ENCODE peak calls at places on chromosomes 5 and 9, in nine cellular contexts. J, W, A, Z, C, D, N, L and E are unnamed samples.

GRCh38 chr5:35089688-35090314 is 42.1 kb upstream of the AGXT2 start:
- DNase-seq in N (peak), W (peak), C (peak), Z (peak), J (peak), D (peak), L (peak), A (peak), E (peak)

GRCh38 chr5:74766348-74766886 is 500 bp downstream of the GFM2 start:
- DNase-seq in L (peak), A (peak), N (peak), D (peak), C (peak), J (peak), W (peak), Z (peak), E (peak)

GRCh38 chr9:77427256-77427927 is 220.7 kb downstream of the GNA14 start:
- DNase-seq in A (no peak), W (no peak), J (no peak), N (no peak), C (no peak), Z (no peak), L (no peak), D (no peak), E (no peak)

GRCh38 chr9:438066-438465 is 223.4 kb downstream of the DOCK8 start:
- DNase-seq in W (no peak), N (peak), A (no peak), C (no peak), J (no peak), L (peak), Z (peak), D (no peak), E (peak)

GRCh38 chr9:34991833-34992375 is 2.4 kb downstream of the DNAJB5 start:
- DNase-seq in N (no peak), D (no peak), Z (peak), J (peak), C (no peak), W (no peak), L (no peak), A (peak), E (no peak)

GRCh38 chr9:129412814-129413536 is 207.9 kb downstream of the C9orf50 start:
- DNase-seq in A (peak), Z (peak), D (peak), W (peak), J (peak), N (peak), C (no peak), L (peak), E (peak)

GRCh38 chr5:96079075-96079474 is 117.4 kb upstream of the ELL2 start:
- DNase-seq in A (peak), Z (peak), J (no peak), W (peak), L (peak), N (peak), C (no peak), D (no peak), E (peak)

GRCh38 chr5:68548959-68549676 is 333.6 kb downstream of the PIK3R1 start:
- DNase-seq in D (no peak), N (peak), J (no peak), A (peak), Z (peak), W (peak), C (no peak), L (peak), E (no peak)

GRCh38 chr9:112844771-112845542 is 45.7 kb downstream of the SLC46A2 start:
- DNase-seq in D (peak), Z (peak), A (peak), J (peak), C (peak), N (peak), W (peak), L (peak), E (peak)

GRCh38 chr9:75132244-75132643 is 43.9 kb downstream of the OSTF1 start:
- DNase-seq in Z (no peak), L (no peak), J (no peak), W (no peak), D (no peak), N (no peak), A (no peak), C (no peak), E (no peak)

GRCh38 chr9:7784472-7784871 is 15.1 kb downstream of the DMAC1 start:
- DNase-seq in Z (no peak), D (no peak), W (no peak), A (no peak), C (no peak), L (no peak), N (no peak), J (no peak), E (no peak)

GRCh38 chr5:68159251-68159951 is 56.2 kb upstream of the PIK3R1 start:
- DNase-seq in Z (no peak), A (no peak), L (no peak), D (no peak), J (no peak), N (peak), W (no peak), C (no peak), E (no peak)

GRCh38 chr5:166571668-166572067 is 1719.8 kb upstream of the WWC1 start:
- DNase-seq in N (no peak), W (no peak), L (no peak), A (no peak), J (no peak), Z (no peak), C (no peak), D (no peak), E (no peak)

GRCh38 chr5:1550287-1551076 is 26.7 kb upstream of the LPCAT1 start:
- DNase-seq in D (peak), A (no peak), J (peak), W (no peak), C (no peak), L (no peak), N (no peak), Z (no peak), E (no peak)

GRCh38 chr5:8606231-8606630 is 737.3 kb downstream of the MTRR start:
- DNase-seq in W (no peak), A (no peak), N (no peak), J (no peak), C (peak), Z (no peak), L (no peak), D (no peak), E (no peak)

GRCh38 chr9:128621730-128622455 is 34.8 kb downstream of the DYNC2I2 start:
- DNase-seq in C (no peak), J (peak), A (no peak), L (no peak), D (no peak), N (no peak), W (peak), Z (no peak), E (no peak)

GRCh38 chr5:159316519-159317383 is 13.5 kb downstream of the IL12B start:
- DNase-seq in W (peak), D (peak), A (peak), Z (peak), L (peak), N (peak), C (peak), J (peak), E (peak)

GRCh38 chr5:137365126-137365865 is 133.8 kb downstream of the SPOCK1 start:
- DNase-seq in J (no peak), D (no peak), Z (peak), A (peak), C (no peak), W (no peak), N (no peak), L (no peak), E (peak)

GRCh38 chr9:95499847-95500246 is 16.9 kb downstream of the PTCH1 start:
- DNase-seq in A (peak), C (no peak), D (no peak), W (peak), L (peak), J (no peak), Z (no peak), N (peak), E (peak)

GRCh38 chr5:601771-602465 is 10.2 kb upstream of the CEP72 start:
- DNase-seq in A (no peak), L (no peak), N (no peak), C (no peak), D (no peak), J (no peak), W (no peak), Z (no peak), E (no peak)

GRCh38 chr5:8585230-8586018 is 716.5 kb downstream of the MTRR start:
- DNase-seq in A (no peak), N (peak), W (no peak), L (no peak), D (no peak), J (no peak), Z (peak), C (no peak), E (no peak)

GRCh38 chr5:178077751-178078150 is 35.6 kb upstream of the N4BP3 start:
- DNase-seq in J (no peak), W (no peak), Z (no peak), L (no peak), A (no peak), N (no peak), D (no peak), C (no peak), E (no peak)

GRCh38 chr5:61055434-61056006 is 106.7 kb downstream of the SMIM15 start:
- DNase-seq in Z (peak), J (peak), A (peak), C (peak), L (peak), N (peak), W (peak), D (no peak), E (peak)

GRCh38 chr9:26856413-26857032 is 36.1 kb downstream of the CAAP1 start:
- DNase-seq in C (peak), A (peak), N (peak), W (peak), L (peak), D (peak), Z (peak), J (peak), E (peak)

GRCh38 chr5:142432961-142433360 is 108.1 kb upstream of the SPRY4 start:
- DNase-seq in J (no peak), D (no peak), C (no peak), A (no peak), L (no peak), Z (no peak), W (peak), N (no peak), E (no peak)

GRCh38 chr9:84711398-84711777 is 41.9 kb downstream of the NTRK2 start:
- DNase-seq in W (peak), C (no peak), A (peak), Z (no peak), J (no peak), D (no peak), L (no peak), N (no peak), E (no peak)

GRCh38 chr9:132235894-132236661 is 74.2 kb downstream of the NTNG2 start:
- DNase-seq in A (peak), W (peak), L (peak), D (peak), J (peak), Z (peak), N (peak), C (peak), E (peak)

GRCh38 chr5:14444988-14445387 is 136.6 kb upstream of the OTULINL start:
- DNase-seq in W (peak), A (no peak), D (peak), C (no peak), Z (peak), L (peak), J (no peak), N (no peak), E (peak)
- H3K4me3 ChIP-seq in W (no peak), A (no peak), D (no peak), C (no peak), Z (peak), L (no peak), J (no peak), N (no peak), E (peak)

DNA sequence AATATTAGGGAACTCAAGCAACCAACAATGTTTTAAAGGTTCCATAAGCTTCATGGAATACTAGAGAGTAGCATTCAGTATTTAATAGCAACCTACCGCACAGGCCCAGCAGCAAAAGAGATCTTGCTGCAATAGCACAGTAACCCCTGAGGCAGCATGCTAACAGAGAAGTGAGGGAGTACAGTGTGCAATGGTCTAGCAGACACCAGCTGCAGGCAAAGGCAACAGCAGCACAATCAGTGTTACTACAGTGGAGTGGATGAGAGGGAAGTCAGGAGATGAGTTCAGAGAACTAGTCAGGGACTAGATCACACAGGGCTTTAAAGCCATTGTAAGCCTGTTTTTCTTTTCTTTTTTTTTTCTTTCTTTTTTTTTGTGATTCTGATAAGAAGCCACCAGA is 2.8 kb downstream of the TICAM2 start:
- DNase-seq in Z (peak), L (peak), C (no peak), A (peak), D (no peak), N (peak), J (no peak), W (no peak), E (peak)
- H3K9ac ChIP-seq in Z (peak), L (no peak), C (no peak), A (peak), D (no peak), N (no peak), J (no peak), W (no peak), E (peak)

DNA sequence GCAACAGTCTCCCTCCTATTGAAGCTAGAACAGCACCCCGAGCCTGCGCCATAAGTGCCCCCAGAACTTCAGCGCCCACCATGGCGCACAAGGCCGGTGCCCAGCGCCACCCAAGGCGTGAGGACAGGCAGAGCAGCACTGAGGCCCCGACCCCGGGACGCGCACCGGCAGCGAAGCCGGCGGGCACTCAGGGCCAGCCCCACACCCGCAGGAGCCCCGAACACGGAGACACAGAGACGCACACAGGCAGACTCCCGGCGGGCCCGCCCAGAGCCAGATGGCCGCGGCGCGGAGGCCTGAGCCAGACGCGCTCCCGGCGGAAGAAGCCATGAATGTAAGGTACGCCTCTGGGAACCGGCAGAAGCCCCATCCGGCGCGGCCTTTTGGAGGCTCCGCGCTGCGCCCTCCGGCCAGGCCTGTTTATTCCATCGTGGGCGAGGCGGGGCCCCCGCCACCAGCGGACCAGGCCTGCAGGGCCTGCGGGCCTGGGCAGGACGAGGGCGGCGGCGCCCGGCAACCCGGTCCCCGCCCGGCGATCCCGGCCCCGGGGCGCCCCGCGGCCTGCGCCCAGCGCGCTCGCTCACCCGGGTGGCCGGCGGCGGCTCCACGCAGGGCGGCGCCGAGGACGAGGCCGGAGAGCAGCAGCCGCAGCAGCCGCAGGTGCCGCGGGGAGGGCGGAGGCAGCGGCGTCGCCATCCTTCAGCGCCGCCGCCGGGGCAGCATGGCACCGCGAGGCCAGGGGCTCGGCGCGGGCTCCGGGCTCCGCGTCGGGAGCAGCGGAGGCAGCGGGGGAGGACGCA is 483 bp downstream of the NPDC1 start:
- DNase-seq in J (peak), D (peak), W (no peak), L (peak), C (no peak), A (peak), N (peak), Z (peak), E (peak)
- H3K4me3 ChIP-seq in J (no peak), D (peak), W (peak), L (peak), C (peak), A (peak), N (peak), Z (peak), E (peak)

DNA sequence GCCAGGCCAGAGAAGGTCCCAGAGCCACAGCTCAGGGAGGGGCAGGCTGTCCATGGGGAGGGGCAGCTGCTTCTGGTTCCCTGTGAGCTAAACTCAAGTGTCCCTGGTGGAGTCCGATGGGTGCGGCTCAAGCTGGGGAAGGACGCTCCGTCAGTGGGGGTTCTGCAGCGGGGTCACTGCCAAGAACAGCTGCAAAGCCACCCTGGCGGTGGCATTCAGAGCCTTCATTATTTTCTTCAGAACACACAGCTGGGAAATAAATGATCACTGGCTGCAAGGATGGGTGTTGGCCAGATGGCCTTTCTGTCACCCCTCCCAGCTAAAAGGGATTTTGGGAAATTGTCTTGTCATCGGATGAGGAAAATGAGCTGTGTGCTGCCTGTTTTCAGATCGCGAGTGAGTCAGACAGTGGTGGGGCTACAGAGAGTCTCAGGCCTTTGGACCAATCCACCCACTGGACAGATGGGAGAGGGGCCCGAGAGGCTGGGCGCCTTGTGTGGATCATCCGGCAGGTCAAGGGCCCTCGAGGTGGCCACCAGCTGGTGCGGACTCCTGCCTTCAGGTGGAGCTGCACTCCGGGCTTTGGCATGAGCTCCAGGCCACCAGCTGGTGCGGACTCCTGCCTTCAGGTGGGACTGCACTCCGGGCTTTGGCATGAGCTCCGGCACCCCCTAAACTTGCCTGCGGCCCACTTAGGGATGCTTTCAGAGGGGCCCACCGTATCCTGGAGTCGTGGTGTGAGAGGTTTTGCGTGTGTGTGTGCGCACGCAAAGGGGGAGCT is 17.9 kb upstream of the GFPT2 start:
- DNase-seq in C (no peak), W (no peak), N (no peak), Z (peak), J (no peak), D (no peak), L (no peak), A (no peak), E (no peak)
- H3K9ac ChIP-seq in C (no peak), W (no peak), N (no peak), Z (no peak), J (no peak), D (no peak), L (no peak), A (no peak), E (no peak)

GRCh38 chr5:109713453-109713852 is 23.7 kb downstream of the MAN2A1 start:
- DNase-seq in J (no peak), C (no peak), W (no peak), N (no peak), D (no peak), A (no peak), Z (peak), L (no peak), E (no peak)
- H3K4me3 ChIP-seq in J (no peak), C (no peak), W (no peak), N (no peak), D (no peak), A (no peak), Z (no peak), L (no peak), E (peak)